ENCODE peak calls at places on chromosomes 3 and 15, in five cellular contexts. U, K, B, W and X are unnamed samples.

GRCh38 chr3:95607926-95608325 is 1206.5 kb upstream of the EPHA6 start:
- DNase-seq in U (no peak), B (no peak), K (no peak), W (no peak), X (no peak)

GRCh38 chr3:13474021-13474420 is 6.1 kb upstream of the HDAC11 start:
- DNase-seq in K (no peak), W (no peak), U (no peak), B (no peak), X (no peak)

GRCh38 chr15:99057697-99058420 is 47.0 kb upstream of the SYNM start:
- DNase-seq in W (no peak), B (no peak), K (no peak), U (no peak), X (peak; percentile 68)

GRCh38 chr3:195863121-195864061 is 45.0 kb downstream of the TNK2 start:
- DNase-seq in B (peak; percentile 83), U (peak; percentile 74), K (peak; percentile 86), W (peak; percentile 62), X (peak; percentile 87)

GRCh38 chr3:164687211-164687610 is 391.1 kb downstream of the SI start:
- DNase-seq in W (no peak), B (no peak), U (no peak), K (no peak), X (no peak)

GRCh38 chr3:186487819-186488218 is 56.4 kb downstream of the CRYGS start:
- DNase-seq in K (no peak), U (no peak), W (no peak), B (no peak), X (no peak)

GRCh38 chr15:77650285-77650684 is 17.6 kb upstream of the LINGO1 start:
- DNase-seq in B (peak; percentile 67), K (no peak), W (peak; percentile 49), U (no peak), X (no peak)

GRCh38 chr15:85583404-85584390 is 203.3 kb downstream of the AKAP13 start:
- DNase-seq in U (peak; percentile 63), W (peak; percentile 21), B (peak; percentile 54), K (no peak), X (peak; percentile 69)

GRCh38 chr3:96844204-96844514 is 29.8 kb downstream of the EPHA6 start:
- DNase-seq in K (no peak), B (no peak), U (no peak), W (no peak), X (no peak)

GRCh38 chr3:124594581-124594980 is 135.7 kb upstream of the UMPS start:
- DNase-seq in W (no peak), U (no peak), B (no peak), K (no peak), X (no peak)

GRCh38 chr15:67307156-67307555 is 52.6 kb downstream of the IQCH start:
- DNase-seq in B (no peak), K (no peak), U (no peak), W (no peak), X (no peak)

GRCh38 chr15:63296195-63296594 is 18.8 kb downstream of the APH1B start:
- DNase-seq in K (no peak), W (no peak), U (no peak), B (no peak), X (peak; percentile 13)

GRCh38 chr3:144362126-144362525 is 390.5 kb downstream of the DIPK2A start:
- DNase-seq in U (peak; percentile 17), B (no peak), K (no peak), W (no peak), X (no peak)

GRCh38 chr3:186365202-186365974 is 3.4 kb upstream of the DGKG start:
- DNase-seq in U (peak; percentile 85), K (no peak), W (no peak), B (no peak), X (peak; percentile 76)

GRCh38 chr15:59176653-59177444 is 29.8 kb upstream of the LDHAL6B start:
- DNase-seq in B (no peak), U (no peak), W (no peak), K (no peak), X (no peak)

GRCh38 chr15:61137139-61137792 is 91.8 kb downstream of the RORA start:
- DNase-seq in W (no peak), B (no peak), K (no peak), U (no peak), X (no peak)

GRCh38 chr15:51801391-51801835 is 28.0 kb upstream of the TMOD3 start:
- DNase-seq in U (peak; percentile 48), K (no peak), B (peak; percentile 79), W (peak; percentile 15), X (peak; percentile 49)

GRCh38 chr15:26392956-26393355 is 379.9 kb downstream of the GABRB3 start:
- DNase-seq in B (no peak), K (no peak), W (no peak), U (no peak), X (no peak)

GRCh38 chr15:26394801-26395200 is 378.1 kb downstream of the GABRB3 start:
- DNase-seq in U (no peak), K (no peak), W (no peak), B (no peak), X (no peak)

GRCh38 chr15:26391556-26392229 is 381.2 kb downstream of the GABRB3 start:
- DNase-seq in B (no peak), U (no peak), W (no peak), K (no peak), X (no peak)
- H3K9me3 ChIP-seq in B (peaks cover 44% of the 10 kb centered on the region), U (peaks cover 8% of the 10 kb centered on the region), W (no peaks in the 10 kb centered on the region), K (no peaks in the 10 kb centered on the region), X (no peaks in the 10 kb centered on the region)

GRCh38 chr3:126989316-126990023 is 6.6 kb downstream of the PLXNA1 start:
- DNase-seq in U (no peak), W (no peak), B (no peak), K (no peak), X (no peak)

GRCh38 chr3:126987129-126987528 is 4.2 kb downstream of the PLXNA1 start:
- DNase-seq in U (no peak), B (no peak), K (no peak), W (no peak), X (no peak)

GRCh38 chr3:126988451-126989021 is 5.6 kb downstream of the PLXNA1 start:
- DNase-seq in B (no peak), U (no peak), K (no peak), W (no peak), X (no peak)

GRCh38 chr3:126986001-126986400 is 3.1 kb downstream of the PLXNA1 start:
- DNase-seq in B (no peak), U (peak; percentile 26), W (no peak), K (no peak), X (no peak)

DNA sequence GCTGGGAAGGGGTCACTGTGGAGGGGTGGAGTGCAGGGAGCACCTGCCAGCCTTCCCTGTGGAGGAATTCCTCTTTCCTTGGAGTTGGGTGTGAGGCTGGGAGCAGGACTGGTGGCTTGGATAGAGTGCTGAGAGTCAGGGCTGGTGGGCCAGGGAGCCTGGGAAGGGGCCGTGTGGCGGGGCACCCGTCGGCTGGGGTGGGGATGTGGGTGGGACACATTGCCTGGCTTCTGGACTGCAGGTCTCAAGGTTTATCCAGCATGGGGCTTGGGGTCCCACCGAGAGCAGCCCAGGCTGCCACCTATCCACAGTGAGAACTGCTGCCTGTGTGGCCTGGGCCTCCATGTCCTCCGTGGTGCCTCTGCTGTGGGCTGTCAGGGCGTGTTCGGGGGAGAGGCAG is 4.7 kb downstream of the PLXNA1 start:
- DNase-seq in K (no peak), W (no peak), U (no peak), B (no peak), X (no peak)
- H3K36me3 ChIP-seq in K (no peaks in the 10 kb centered on the region), W (peaks cover 49% of the 10 kb centered on the region), U (no peaks in the 10 kb centered on the region), B (no peaks in the 10 kb centered on the region), X (no peaks in the 10 kb centered on the region)

GRCh38 chr3:71876706-71877105 is 91.8 kb upstream of the PROK2 start:
- DNase-seq in K (no peak), W (no peak), B (no peak), U (no peak), X (no peak)

GRCh38 chr3:71879089-71879488 is 94.1 kb upstream of the PROK2 start:
- DNase-seq in U (no peak), K (no peak), W (no peak), B (no peak), X (no peak)

GRCh38 chr3:71881041-71881440 is 96.1 kb upstream of the PROK2 start:
- DNase-seq in B (no peak), W (no peak), U (no peak), K (no peak), X (no peak)

GRCh38 chr3:71885001-71885400 is 100.1 kb upstream of the PROK2 start:
- DNase-seq in B (no peak), K (no peak), W (peak; percentile 8), U (peak; percentile 36), X (no peak)

DNA sequence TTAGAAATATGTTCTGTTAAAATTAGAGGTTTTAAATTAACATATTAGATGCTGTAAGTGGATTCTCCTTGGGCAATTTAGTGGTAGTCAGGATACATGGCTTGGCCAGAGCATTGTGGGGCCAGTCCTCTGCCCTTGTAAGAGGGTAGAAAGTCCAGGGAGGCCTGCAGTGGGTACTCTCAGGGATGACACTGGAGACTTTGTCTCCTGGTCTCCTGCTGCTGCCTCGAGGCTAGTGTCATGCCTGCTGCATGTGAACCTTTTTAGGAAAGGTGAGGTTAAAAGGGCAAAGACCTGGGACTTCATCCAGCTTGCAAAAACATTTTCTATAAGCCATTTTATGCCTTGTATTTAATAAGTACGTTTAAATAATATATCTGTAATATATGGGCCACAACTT is 96.8 kb upstream of the PROK2 start:
- DNase-seq in W (no peak), B (no peak), U (no peak), K (no peak), X (no peak)
- H3K27me3 ChIP-seq in W (no peaks in the 10 kb centered on the region), B (no peaks in the 10 kb centered on the region), U (peaks cover 23% of the 10 kb centered on the region), K (no peaks in the 10 kb centered on the region), X (no peaks in the 10 kb centered on the region)

DNA sequence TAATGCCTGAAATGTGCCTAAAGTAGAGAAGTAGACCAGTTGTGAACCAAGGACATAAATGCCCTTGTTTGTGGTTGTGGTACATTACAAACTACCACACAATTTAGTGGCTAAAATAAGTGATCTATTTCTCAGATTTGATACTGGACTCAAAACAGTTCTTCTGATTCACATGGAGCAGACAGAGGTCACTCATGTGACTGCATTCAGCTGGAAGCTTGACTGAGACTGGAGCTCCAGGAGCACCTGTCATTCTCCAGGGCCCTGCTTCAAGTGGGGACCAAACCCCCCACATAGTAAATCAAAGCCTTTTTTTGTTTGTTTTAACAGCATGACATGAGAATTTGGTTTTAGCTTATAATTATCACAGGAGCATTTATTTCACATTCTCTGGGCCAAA is 301.2 kb downstream of the OXSM start:
- DNase-seq in B (no peak), U (no peak), W (no peak), K (no peak), X (no peak)
- H3K9me3 ChIP-seq in B (peaks cover 6% of the 10 kb centered on the region), U (peaks cover 4% of the 10 kb centered on the region), W (peaks cover 5% of the 10 kb centered on the region), K (peaks cover 18% of the 10 kb centered on the region), X (no peaks in the 10 kb centered on the region)

DNA sequence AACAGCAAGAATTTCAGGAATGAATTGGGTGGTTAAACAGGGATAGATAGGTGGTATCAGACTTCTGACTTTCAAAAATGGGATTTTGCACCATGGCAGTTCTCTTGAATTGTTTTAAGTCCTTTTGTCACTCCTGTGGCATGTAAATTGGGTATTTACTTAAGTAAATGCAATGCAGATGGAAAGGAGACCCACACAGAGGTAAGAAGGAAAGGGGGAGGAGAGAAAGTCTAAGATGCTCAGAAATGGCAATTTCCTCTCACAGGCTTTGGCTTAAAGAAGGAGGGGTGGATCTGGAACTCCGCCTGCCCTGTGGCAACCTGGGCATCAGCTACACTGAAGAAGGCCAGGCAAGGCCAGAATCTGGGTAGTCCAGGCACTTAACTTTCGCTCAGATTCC is 197.1 kb upstream of the UBE2E1 start:
- DNase-seq in K (no peak), B (no peak), W (no peak), U (no peak), X (no peak)
- H3K36me3 ChIP-seq in K (no peaks in the 10 kb centered on the region), B (no peaks in the 10 kb centered on the region), W (no peaks in the 10 kb centered on the region), U (no peaks in the 10 kb centered on the region), X (no peaks in the 10 kb centered on the region)